ENCODE peak calls at places on chromosomes 2 and 18, in six cellular contexts. A is IMR-90, P is neuronal stem cell, G is H1, K is trophoblast cell, V is mesenchymal stem cell. M is an unnamed sample.

GRCh38 chr2:71410716-71411115 is 42.6 kb upstream of the DYSF start:
- DNase-seq in A (no peak), P (no peak), G (no peak), K (no peak), V (peak), M (no peak)

GRCh38 chr18:30582078-30582477 is 460.5 kb downstream of the DSC3 start:
- DNase-seq in A (no peak), P (no peak), G (no peak), K (no peak), V (no peak), M (no peak)

GRCh38 chr18:27130029-27130428 is 55.1 kb downstream of the CHST9 start:
- DNase-seq in A (no peak), P (no peak), G (no peak), K (no peak), V (no peak), M (no peak)

GRCh38 chr2:88608184-88608583 is 19.1 kb downstream of the EIF2AK3 start:
- DNase-seq in A (no peak), P (no peak), G (no peak), K (no peak), V (no peak), M (no peak)

GRCh38 chr2:23385351-23385747 is 370 bp downstream of the KLHL29 start:
- DNase-seq in A (peak), P (no peak), G (peak), K (peak), V (peak), M (no peak)

GRCh38 chr2:1729264-1729663 is 15.1 kb downstream of the PXDN start:
- DNase-seq in A (no peak), P (no peak), G (no peak), K (no peak), V (no peak), M (no peak)

GRCh38 chr2:189782221-189782671 is 1.9 kb downstream of the ORMDL1 start:
- DNase-seq in A (peak), P (no peak), G (no peak), K (peak), V (peak), M (no peak)

GRCh38 chr18:66271927-66272326 is 332.0 kb downstream of the CDH19 start:
- DNase-seq in A (no peak), P (no peak), G (peak), K (no peak), V (no peak), M (peak)

GRCh38 chr18:49856531-49856930 is 43.2 kb upstream of the ACAA2 start:
- DNase-seq in A (no peak), P (no peak), G (no peak), K (no peak), V (no peak), M (no peak)

GRCh38 chr2:196112408-196113039 is 43.9 kb upstream of the DNAH7 start:
- DNase-seq in A (peak), P (no peak), G (no peak), K (peak), V (peak), M (no peak)

GRCh38 chr2:207334631-207335371 is 169.1 kb upstream of the KLF7 start:
- DNase-seq in A (peak), P (peak), G (peak), K (peak), V (peak), M (peak)

GRCh38 chr2:112646791-112647720 is 1.3 kb downstream of the SLC20A1 start:
- DNase-seq in A (no peak), P (no peak), G (no peak), K (peak), V (peak), M (no peak)

GRCh38 chr18:8744656-8745055 is 39.3 kb downstream of the MTCL1 start:
- DNase-seq in A (peak), P (no peak), G (no peak), K (no peak), V (no peak), M (no peak)

GRCh38 chr18:7021994-7022840 is 95.4 kb downstream of the LAMA1 start:
- DNase-seq in A (peak), P (no peak), G (no peak), K (peak), V (peak), M (no peak)

GRCh38 chr18:74604774-74605173 is 7.1 kb downstream of the ZNF407 start:
- DNase-seq in A (peak), P (no peak), G (no peak), K (no peak), V (peak), M (no peak)

DNA sequence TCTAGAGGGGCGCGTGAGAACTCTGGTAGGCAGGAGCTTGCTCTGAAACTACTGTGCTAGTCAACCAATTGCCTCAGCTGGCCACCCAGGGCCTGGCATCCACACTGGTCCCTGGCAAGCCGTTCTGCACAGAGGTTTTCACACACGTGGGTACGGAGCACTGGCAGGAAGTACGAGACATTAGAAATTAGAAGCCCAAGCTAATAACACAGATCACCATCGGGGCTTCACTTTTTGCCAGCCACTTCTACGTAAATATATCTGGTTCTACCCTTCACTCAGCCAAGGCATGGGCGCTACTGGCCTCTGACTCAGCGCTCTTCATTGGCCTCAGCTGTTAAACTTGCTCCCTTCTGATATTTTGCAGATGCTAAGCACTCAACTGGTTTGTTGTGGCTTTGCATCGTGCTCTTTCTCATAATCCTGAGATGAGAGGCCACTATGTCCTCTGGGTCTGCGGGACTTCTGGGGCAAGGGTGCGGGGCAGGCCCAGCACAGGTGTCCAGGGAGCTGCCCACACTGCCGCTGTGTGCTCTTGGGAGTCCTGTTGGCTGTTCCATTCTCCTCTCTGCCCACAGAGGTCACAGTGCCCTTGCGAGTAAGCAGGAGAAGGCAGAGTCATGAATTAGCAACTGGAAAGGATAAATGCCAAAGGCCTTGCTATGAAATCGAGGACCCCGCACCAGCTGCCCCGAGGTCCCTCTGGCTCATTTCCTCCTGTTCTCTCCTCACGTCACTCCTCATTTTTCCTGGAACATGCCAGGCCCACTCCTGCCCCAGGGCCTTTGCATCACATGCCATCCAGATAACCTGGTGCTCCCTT is 35.1 kb upstream of the MAT2A start:
- DNase-seq in A (peak), P (no peak), G (no peak), K (peak), V (peak), M (no peak)
- H3K14ac ChIP-seq in A (peak), P (no peak), G (no peak), K (no peak), V (no peak), M (no peak)

GRCh38 chr2:15939854-15940660 is at the start of gene MYCN:
- DNase-seq in A (no peak), P (peak), G (peak), K (peak), V (peak), M (peak)
- H2BK5ac ChIP-seq in A (no peak), P (peak), G (peak), K (peak), V (no peak), M (peak)

GRCh38 chr2:75788925-75789324 is 78.2 kb upstream of the GCFC2 start:
- DNase-seq in A (no peak), P (no peak), G (no peak), K (peak), V (peak), M (no peak)
- H3K14ac ChIP-seq in A (no peak), P (no peak), G (no peak), K (no peak), V (no peak), M (no peak)

DNA sequence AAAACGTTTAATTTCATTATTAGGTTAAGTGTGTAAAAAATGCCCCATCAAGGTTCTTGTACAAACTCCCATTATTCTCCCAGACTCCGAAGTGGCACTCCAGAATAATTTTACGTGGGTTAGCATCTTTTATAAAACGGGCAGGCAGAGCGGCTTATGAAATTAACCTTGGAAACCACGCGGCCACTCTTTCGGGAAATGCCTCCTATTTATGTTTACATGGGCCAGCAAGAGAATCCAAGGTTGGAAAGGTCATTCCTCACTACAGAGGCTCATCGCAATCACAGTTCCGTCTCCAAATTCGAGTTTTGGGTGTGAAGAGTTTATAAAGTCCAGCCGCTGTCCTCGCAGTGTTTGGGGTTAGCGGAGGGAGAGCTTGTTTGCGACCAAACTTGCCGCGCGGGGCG is 1.2 kb upstream of the IMPA2 start:
- DNase-seq in A (peak), P (no peak), G (no peak), K (no peak), V (no peak), M (no peak)
- H2BK5ac ChIP-seq in A (peak), P (no peak), G (peak), K (peak), V (no peak), M (no peak)

DNA sequence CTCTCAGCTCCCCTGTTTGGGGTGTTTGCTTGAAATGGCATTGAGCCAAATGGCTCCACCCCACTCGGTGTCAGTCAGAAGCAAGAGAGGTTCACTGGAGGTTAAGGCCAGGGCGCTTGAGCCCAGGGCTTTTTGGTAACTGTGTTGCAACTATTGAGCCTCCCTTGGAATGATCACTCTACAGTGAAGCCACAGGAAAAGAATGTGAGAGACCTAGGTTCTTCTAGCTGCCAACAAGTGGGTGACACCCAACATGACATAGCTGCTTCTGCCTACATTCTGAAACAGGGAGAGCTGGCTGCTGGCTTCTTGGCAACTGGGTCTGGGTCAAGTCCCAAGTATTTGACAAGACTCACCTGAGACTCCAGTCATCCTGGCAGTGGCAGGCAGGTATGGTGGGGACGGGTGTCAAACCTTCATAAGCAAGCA is 7.1 kb upstream of the GRHL1 start:
- DNase-seq in A (no peak), P (no peak), G (no peak), K (peak), V (no peak), M (no peak)
- H3K14ac ChIP-seq in A (no peak), P (no peak), G (no peak), K (no peak), V (no peak), M (no peak)

GRCh38 chr2:17593841-17594482 is 53.5 kb downstream of the VSNL1 start:
- DNase-seq in A (peak), P (no peak), G (no peak), K (no peak), V (peak), M (no peak)

GRCh38 chr2:17592731-17593409 is 52.4 kb downstream of the VSNL1 start:
- DNase-seq in A (no peak), P (no peak), G (peak), K (no peak), V (no peak), M (no peak)

GRCh38 chr2:17591846-17592245 is 51.4 kb downstream of the VSNL1 start:
- DNase-seq in A (no peak), P (no peak), G (no peak), K (no peak), V (no peak), M (no peak)

GRCh38 chr2:17593445-17593840 is 52.9 kb downstream of the VSNL1 start:
- DNase-seq in A (no peak), P (no peak), G (no peak), K (no peak), V (no peak), M (no peak)

DNA sequence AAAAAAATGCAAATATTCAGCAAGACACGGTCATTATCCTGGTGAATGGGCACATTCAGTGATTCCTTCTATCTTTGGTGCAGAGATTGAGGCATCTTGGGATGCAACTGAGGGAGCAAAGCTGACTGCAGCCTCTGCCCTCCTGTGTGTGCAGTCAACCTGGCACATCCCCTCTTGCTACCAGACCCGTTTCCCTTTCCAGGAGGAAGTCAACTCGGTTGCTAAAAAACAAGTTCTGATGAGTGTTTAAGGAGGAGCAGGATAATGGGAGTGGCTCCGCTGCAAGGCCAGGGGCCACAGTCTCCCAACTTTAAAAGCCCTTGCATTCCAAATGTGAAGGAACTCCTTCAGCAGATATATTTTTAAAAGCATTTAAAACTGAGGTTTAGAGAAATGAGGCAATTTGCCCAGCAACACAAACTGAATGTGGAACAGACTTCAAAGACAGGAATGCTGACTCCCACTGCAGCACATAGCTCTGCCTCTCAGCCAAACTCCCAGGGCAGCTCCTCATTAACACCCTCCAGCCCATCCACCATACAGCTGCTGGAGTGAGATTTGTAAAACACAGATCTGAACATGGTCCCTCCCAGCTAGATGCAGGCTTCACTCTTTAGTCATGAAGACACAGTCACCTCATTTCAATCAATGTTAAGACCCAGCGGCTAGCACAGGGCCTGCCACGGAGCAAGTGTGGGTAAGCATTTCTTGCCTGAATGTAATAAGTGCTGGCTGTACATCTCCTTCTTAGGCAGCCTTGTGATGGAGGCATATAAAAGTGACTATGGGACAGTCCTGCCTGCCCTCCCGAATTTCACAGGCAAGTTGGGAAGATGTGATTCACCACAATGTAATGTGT is 54.3 kb downstream of the VSNL1 start:
- DNase-seq in A (peak), P (no peak), G (peak), K (no peak), V (peak), M (no peak)
- H2BK5ac ChIP-seq in A (no peak), P (no peak), G (no peak), K (no peak), V (no peak), M (no peak)

DNA sequence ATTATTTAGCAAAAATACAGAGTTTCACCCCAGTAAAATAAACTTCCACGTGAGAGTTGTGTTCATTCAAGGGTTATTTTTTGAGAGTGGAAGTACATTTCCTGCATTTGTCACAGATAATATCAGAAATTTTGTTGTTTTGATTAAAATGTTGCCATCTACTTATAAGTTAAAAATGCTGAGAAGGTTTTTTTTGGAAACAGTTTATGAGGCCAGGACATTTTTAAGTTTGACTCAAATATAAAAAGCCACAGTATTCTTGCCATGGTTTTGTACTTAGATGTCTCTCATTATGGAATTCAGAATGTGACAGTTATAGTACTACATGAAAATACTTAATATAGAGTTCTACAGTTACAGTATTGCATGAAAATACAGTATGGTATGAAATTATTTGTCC is 44.0 kb downstream of the PDK1 start:
- DNase-seq in A (no peak), P (no peak), G (no peak), K (no peak), V (no peak), M (no peak)
- H3K14ac ChIP-seq in A (no peak), P (no peak), G (no peak), K (no peak), V (no peak), M (no peak)

GRCh38 chr2:38405917-38406596 is 29.0 kb upstream of the ATL2 start:
- DNase-seq in A (no peak), P (no peak), G (no peak), K (no peak), V (no peak), M (no peak)

GRCh38 chr2:38409904-38410167 is 32.8 kb upstream of the ATL2 start:
- DNase-seq in A (no peak), P (no peak), G (no peak), K (no peak), V (no peak), M (no peak)

GRCh38 chr2:38407111-38407682 is 30.1 kb upstream of the ATL2 start:
- DNase-seq in A (no peak), P (no peak), G (no peak), K (no peak), V (no peak), M (no peak)

GRCh38 chr2:38409136-38409903 is 32.2 kb upstream of the ATL2 start:
- DNase-seq in A (no peak), P (no peak), G (no peak), K (no peak), V (no peak), M (no peak)

DNA sequence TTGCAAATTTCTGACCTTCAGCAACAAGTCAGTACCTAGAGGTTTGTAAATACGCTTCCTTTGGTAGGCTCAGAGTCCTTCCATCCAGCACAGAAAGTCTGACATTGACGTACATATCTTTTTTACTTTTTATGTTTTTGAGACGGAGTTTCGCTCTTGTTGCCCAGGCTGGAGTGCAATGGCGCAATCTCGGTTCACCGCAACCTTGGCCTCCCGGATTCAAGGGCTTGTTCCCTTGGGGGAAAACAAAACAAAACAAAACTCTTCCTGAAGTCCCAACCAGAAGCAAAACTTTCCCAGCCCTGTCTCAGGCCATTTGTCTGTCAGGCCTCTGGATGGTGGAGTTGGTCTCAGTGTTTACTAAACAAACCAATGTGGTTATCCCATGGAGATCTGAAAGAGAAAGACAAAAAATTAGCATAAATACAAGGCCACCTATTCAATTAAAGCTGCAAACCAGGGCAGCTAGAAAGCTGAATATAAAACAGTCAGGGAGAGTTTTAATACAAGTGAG is 29.6 kb upstream of the ATL2 start:
- DNase-seq in A (no peak), P (no peak), G (no peak), K (no peak), V (peak), M (no peak)
- H2BK5ac ChIP-seq in A (no peak), P (no peak), G (peak), K (no peak), V (no peak), M (no peak)

DNA sequence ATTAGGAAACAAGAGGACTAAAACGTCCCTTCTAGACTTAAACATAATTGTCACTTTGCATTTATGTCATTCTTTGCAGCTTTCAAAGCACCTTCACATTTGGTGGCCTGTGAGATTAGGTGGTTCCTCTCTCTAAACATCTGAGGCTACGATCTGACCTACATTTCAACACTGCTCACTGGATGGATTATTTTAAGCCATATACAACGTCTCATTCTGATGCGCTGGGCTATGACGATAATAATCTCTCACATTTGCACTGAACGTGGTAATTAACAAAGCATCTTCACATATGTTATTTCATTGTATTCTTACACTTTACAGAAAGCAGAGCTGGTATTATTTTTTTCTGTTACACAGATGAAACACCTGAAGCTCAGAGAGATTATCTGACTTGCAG is 36.5 kb downstream of the DNMT3A start:
- DNase-seq in A (no peak), P (no peak), G (no peak), K (no peak), V (no peak), M (no peak)
- H3K14ac ChIP-seq in A (no peak), P (no peak), G (no peak), K (no peak), V (no peak), M (no peak)

M was measured in H9.